ENCODE peak calls at places on chromosomes 1 and 21, in nine cellular contexts. F, P, K, X, T, H, Y, I and G are unnamed samples.

GRCh38 chr1:237756304-237756967 is 134.3 kb downstream of the ZP4 start:
- DNase-seq in X (no peak), K (no peak), T (no peak), Y (no peak), P (no peak), H (no peak), F (no peak), I (no peak), G (peak)

GRCh38 chr1:67850611-67851075 is 17.4 kb upstream of the GNG12 start:
- DNase-seq in Y (no peak), T (peak), K (no peak), X (no peak), F (peak), P (peak), I (no peak), H (peak), G (peak)

GRCh38 chr1:202958544-202959275 is 598 bp upstream of the ADIPOR1 start:
- DNase-seq in X (no peak), H (no peak), Y (no peak), T (no peak), K (no peak), P (no peak), I (no peak), F (no peak), G (no peak)

GRCh38 chr1:116334868-116335649 is 38.0 kb upstream of the ATP1A1 start:
- DNase-seq in I (no peak), K (no peak), X (no peak), H (no peak), Y (no peak), P (no peak), T (no peak), F (no peak), G (no peak)

GRCh38 chr1:101360506-101360905 is 123.7 kb downstream of the S1PR1 start:
- DNase-seq in X (no peak), T (no peak), I (no peak), F (no peak), K (no peak), P (no peak), H (no peak), Y (no peak), G (no peak)

GRCh38 chr1:201325678-201326060 is 42.4 kb downstream of the PKP1 start:
- DNase-seq in F (no peak), X (no peak), P (no peak), Y (no peak), K (no peak), H (no peak), T (no peak), I (no peak), G (no peak)

GRCh38 chr1:12173631-12174121 is 6.9 kb downstream of the TNFRSF1B start:
- DNase-seq in Y (peak), K (no peak), T (peak), I (no peak), X (no peak), F (no peak), P (peak), H (no peak), G (no peak)

GRCh38 chr1:44267438-44267837 is 54.2 kb downstream of the DMAP1 start:
- DNase-seq in H (no peak), F (no peak), T (no peak), X (no peak), K (no peak), Y (no peak), I (no peak), P (no peak), G (no peak)

GRCh38 chr1:89605692-89606091 is 27.2 kb upstream of the LRRC8C start:
- DNase-seq in F (peak), T (peak), Y (no peak), I (no peak), H (no peak), X (no peak), K (no peak), P (no peak), G (peak)

GRCh38 chr1:53417003-53417402 is 42.2 kb upstream of the DMRTB1 start:
- DNase-seq in H (no peak), Y (no peak), P (no peak), T (no peak), F (no peak), X (no peak), K (no peak), I (no peak), G (no peak)

GRCh38 chr1:229694053-229694693 is 68.1 kb downstream of the URB2 start:
- DNase-seq in H (peak), Y (no peak), T (peak), X (no peak), K (peak), F (no peak), P (peak), I (peak), G (no peak)

DNA sequence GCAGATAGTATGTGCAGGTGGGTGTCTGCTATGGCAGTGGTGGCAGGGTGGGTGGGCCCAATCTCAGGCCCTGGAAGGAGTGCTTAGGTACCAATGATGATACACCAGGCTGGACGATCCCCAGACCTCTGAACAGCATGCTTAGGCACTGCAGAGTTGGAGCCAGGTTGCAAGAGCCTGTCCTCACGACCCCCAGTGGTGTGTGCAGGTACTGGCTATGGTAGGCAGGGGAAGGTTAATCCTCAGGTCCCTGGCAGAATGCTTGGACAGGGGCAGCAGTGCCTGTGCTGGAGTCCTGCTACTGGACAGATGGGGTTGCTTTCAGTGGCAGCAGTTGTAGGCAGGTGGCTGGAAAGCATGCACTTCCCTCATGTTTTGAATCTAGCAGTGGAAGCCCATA is 100.5 kb upstream of the NEK7 start:
- DNase-seq in Y (no peak), T (no peak), K (no peak), F (no peak), P (no peak), I (peak), H (no peak), X (no peak), G (peak)
- TF ChIP-seq CTCF in Y (no peak), T (peak), K (peak), F (peak), P (no peak), I (no peak), H (no peak), X (peak), G (peak)

GRCh38 chr1:22704440-22705067 is 6.1 kb upstream of the EPHB2 start:
- DNase-seq in H (peak), I (peak), P (peak), T (peak), X (peak), F (peak), K (peak), Y (peak), G (peak)
- TF ChIP-seq CTCF in H (peak), I (peak), P (peak), T (peak), X (peak), F (peak), K (peak), Y (peak), G (peak)

GRCh38 chr1:206001476-206001888 is 1.7 kb downstream of the RAB7B start:
- DNase-seq in I (no peak), H (peak), T (peak), Y (no peak), X (no peak), K (peak), P (peak), F (peak), G (peak)
- TF ChIP-seq CTCF in I (no peak), H (no peak), T (no peak), Y (no peak), X (no peak), K (no peak), P (no peak), F (no peak), G (no peak)

GRCh38 chr1:177185209-177185608 is 14.5 kb downstream of the BRINP2 start:
- DNase-seq in H (no peak), Y (no peak), K (no peak), X (no peak), I (no peak), F (peak), P (no peak), T (peak), G (peak)
- TF ChIP-seq CTCF in H (peak), Y (no peak), K (no peak), X (peak), I (peak), F (peak), P (no peak), T (peak), G (peak)

DNA sequence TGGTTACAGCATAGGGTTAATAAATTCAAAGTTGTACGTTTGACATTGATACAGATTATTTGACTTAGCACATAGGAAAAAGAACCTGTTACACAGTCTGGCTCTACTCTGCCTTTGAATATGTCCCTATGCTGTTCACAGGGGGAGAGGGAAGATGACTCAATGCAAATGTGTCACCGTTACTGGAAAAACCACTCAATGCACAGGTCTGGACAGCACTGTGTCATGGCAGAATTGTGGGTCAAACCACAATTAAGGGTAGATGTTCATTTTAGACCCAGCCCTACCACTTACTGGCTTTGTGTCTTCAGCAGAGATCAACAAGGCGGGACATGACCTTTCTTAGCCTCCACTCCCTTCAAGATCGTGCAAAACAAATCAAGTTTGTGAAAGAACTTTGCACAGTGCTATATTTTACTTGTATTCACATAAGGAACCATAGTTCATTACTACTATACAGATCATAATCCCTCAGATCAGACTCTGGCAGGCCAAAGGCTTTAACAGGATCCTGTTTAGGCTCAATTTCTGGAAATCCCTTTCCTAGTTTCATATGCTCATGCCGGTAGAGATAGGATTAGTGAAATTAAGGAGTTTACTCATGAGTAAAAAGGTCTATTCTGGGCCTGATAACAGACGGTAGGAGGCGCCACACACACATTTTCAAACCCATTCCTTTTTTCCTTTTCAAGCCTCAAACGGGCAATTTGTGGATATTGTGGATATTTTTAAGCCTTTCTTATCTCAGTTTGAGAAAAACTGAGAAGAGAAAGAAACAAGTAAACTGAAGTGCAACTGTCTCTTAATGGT is 22.0 kb downstream of the EIF2D start:
- DNase-seq in I (no peak), T (peak), H (no peak), P (no peak), F (peak), Y (no peak), K (peak), X (no peak), G (peak)
- TF ChIP-seq CTCF in I (no peak), T (peak), H (peak), P (peak), F (peak), Y (peak), K (no peak), X (peak), G (no peak)

GRCh38 chr1:21329209-21329844 is 39.1 kb upstream of the ECE1 start:
- DNase-seq in I (no peak), Y (no peak), F (peak), P (no peak), K (no peak), H (no peak), X (no peak), T (no peak), G (peak)
- TF ChIP-seq CTCF in I (no peak), Y (no peak), F (no peak), P (no peak), K (no peak), H (no peak), X (no peak), T (no peak), G (no peak)

DNA sequence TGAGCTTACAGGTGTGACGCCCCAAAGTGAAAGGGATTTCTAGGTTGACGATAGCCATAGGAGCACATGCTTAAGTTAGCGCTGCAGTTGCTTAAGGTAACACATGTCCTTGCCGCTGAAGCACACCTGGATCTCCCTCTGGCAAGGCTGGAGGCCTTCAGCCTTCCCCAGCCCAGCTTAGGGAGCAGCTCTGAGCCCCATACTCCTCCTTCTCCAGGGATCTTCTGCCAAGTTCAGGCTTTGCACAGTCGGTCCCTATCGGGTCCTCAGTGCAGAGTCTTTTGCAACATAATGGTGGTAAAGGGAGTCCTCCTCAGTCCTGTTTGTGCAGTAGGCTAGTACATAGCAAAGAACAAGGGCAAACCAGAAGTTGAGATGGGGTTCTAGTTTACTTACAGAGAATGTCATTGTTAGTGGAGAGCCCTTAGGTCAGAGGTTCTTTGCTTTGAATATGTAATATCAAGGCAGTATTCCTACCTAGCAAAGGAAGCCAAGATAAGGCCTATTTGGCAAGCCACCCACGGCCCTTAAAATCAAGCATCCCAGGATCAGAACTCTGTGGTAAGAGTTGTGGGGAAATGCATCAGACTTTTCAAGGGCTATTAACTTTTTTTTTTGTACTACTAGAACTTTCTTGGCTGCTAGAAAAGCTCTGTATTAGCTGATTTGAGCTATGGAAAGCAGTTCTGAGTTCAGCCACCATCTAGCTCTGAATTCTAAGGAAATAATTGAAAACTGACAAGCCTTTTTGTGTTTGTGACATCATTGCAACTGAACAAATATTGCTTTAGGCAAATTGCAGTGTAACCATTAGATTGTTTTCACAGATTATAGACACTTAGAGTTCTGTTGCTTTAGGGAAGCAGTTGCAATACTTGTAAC is 1.4 kb downstream of the EVA1C start:
- DNase-seq in X (no peak), T (peak), P (no peak), K (no peak), I (no peak), F (peak), H (no peak), Y (no peak), G (no peak)
- TF ChIP-seq CTCF in X (no peak), T (no peak), P (no peak), K (no peak), I (no peak), F (no peak), H (no peak), Y (no peak), G (no peak)